ENCODE peak calls at places on chromosome 2, in four cellular contexts. M, U, Q and K are unnamed samples.

GRCh38 chr2:1550658-1551316 is 137.5 kb downstream of the TPO start:
- DNase-seq in U (no peak), M (peak; percentile 58), Q (peak; percentile 22), K (peak; percentile 71)

GRCh38 chr2:160406591-160407392 is 86.8 kb downstream of the RBMS1 start:
- DNase-seq in M (no peak), Q (peak; percentile 80), U (no peak), K (no peak)

GRCh38 chr2:201797175-201797840 is 9.0 kb upstream of the CDK15 start:
- DNase-seq in U (no peak), M (no peak), Q (peak; percentile 85), K (no peak)

GRCh38 chr2:232061265-232061664 is 99.8 kb downstream of the DIS3L2 start:
- DNase-seq in Q (no peak), U (no peak), M (no peak), K (no peak)

GRCh38 chr2:47639469-47639868 is 143.5 kb upstream of the MSH6 start:
- DNase-seq in U (no peak), M (no peak), Q (no peak), K (no peak)

GRCh38 chr2:241112046-241112445 is 10.0 kb upstream of the MTERF4 start:
- DNase-seq in M (no peak), Q (no peak), U (no peak), K (no peak)

GRCh38 chr2:131580187-131580586 is 52.5 kb downstream of the CCDC74A start:
- DNase-seq in U (no peak), Q (no peak), M (no peak), K (no peak)

GRCh38 chr2:204072443-204073324 is 136.1 kb downstream of the ICOS start:
- DNase-seq in M (peak; percentile 78), Q (no peak), U (peak; percentile 38), K (peak; percentile 72)

GRCh38 chr2:104584393-104584792 is 269.5 kb upstream of the POU3F3 start:
- DNase-seq in M (peak; percentile 47), Q (no peak), U (no peak), K (peak; percentile 58)

GRCh38 chr2:26786207-26787023 is 559 bp downstream of the CENPA start:
- DNase-seq in M (peak; percentile 33), Q (no peak), U (no peak), K (no peak)

GRCh38 chr2:151975460-151976414 is 123.1 kb downstream of the CACNB4 start:
- DNase-seq in M (no peak), U (no peak), Q (no peak), K (no peak)

GRCh38 chr2:20456049-20456665 is 9.3 kb downstream of the RHOB start:
- DNase-seq in U (no peak), M (no peak), Q (peak; percentile 45), K (no peak)

GRCh38 chr2:56682397-56682760 is 498.6 kb downstream of the CCDC85A start:
- DNase-seq in Q (no peak), U (no peak), M (no peak), K (no peak)

GRCh38 chr2:216215991-216216390 is 106.8 kb downstream of the XRCC5 start:
- DNase-seq in Q (peak; percentile 40), U (no peak), M (peak; percentile 71), K (no peak)

GRCh38 chr2:201403904-201404303 is 46.8 kb upstream of the FLACC1 start:
- DNase-seq in Q (peak; percentile 52), M (peak; percentile 11), U (no peak), K (no peak)

GRCh38 chr2:186959486-186959885 is 110.5 kb upstream of the ZSWIM2 start:
- DNase-seq in Q (no peak), U (no peak), M (no peak), K (no peak)

GRCh38 chr2:47607315-47608061 is 175.5 kb upstream of the MSH6 start:
- DNase-seq in M (no peak), U (no peak), Q (no peak), K (no peak)

GRCh38 chr2:132824716-132825115 is 154.7 kb upstream of the LYPD1 start:
- DNase-seq in U (no peak), Q (peak; percentile 77), M (no peak), K (no peak)

GRCh38 chr2:156333951-156334495 is 1.5 kb upstream of the NR4A2 start:
- DNase-seq in U (no peak), M (peak; percentile 84), Q (peak; percentile 58), K (peak; percentile 70)

GRCh38 chr2:2639251-2640139 is 308.4 kb upstream of the MYT1L start:
- DNase-seq in Q (no peak), M (no peak), U (no peak), K (no peak)

GRCh38 chr2:239113164-239113563 is 265.3 kb downstream of the TWIST2 start:
- DNase-seq in M (no peak), Q (peak; percentile 31), U (no peak), K (no peak)
- H3K9ac ChIP-seq in M (no peak overlapping the region), Q (no peak overlapping the region), U (no peak overlapping the region), K (no peak overlapping the region)

DNA sequence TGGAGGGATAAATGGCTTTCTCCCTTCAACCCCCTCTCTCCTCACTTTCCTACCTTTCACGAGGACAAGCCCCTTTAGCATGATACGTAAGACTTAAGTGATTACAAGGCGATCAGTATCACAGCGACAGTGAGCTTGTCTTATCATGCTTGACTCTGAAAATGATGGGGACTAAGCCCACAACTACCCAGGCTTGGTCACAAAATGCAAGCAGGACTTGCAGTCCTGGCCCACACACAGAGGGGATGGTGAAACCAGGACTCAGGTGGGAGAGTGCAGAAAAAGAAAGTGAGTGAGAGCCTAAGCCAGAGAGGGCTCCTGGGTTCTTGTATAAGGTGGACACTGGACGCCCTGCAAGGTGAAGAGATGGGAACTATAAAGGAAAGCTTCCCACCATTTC is 95.7 kb upstream of the ARL4C start:
- DNase-seq in M (no peak), U (no peak), Q (no peak), K (no peak)
- H4K5ac ChIP-seq in M (no peak overlapping the region), U (no peak overlapping the region), Q (peak overlapping the region; percentile 33), K (no peak overlapping the region)

GRCh38 chr2:229761663-229762062 is 47.3 kb upstream of the DNER start:
- DNase-seq in Q (no peak), U (no peak), M (no peak), K (no peak)
- H3K9ac ChIP-seq in Q (no peak overlapping the region), U (no peak overlapping the region), M (no peak overlapping the region), K (no peak overlapping the region)

DNA sequence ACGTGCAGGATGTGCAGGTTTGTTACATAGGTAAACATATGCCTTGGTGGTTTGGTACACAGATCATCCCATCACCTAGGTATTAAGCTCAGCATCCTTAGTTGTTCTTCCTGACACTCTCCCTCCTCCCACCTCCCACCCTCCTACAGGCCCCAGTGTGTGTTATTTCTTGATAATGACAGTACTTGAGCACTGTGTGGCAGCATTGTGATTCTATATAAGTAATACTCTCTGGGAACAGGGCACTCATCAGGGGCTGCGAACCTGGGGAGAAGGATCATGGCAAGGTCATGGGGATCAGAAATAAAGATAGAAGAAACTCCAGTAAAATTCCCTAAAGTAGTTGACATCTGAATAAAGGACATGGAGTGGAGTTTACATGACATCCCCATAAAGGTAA is 1256.2 kb upstream of the CRIM1 start:
- DNase-seq in U (no peak), M (peak; percentile 37), Q (no peak), K (no peak)
- H4K5ac ChIP-seq in U (no peak overlapping the region), M (no peak overlapping the region), Q (no peak overlapping the region), K (no peak overlapping the region)